ENCODE peak calls at places on chromosomes 11 and 22, in five cellular contexts. I is stomach; Y is naive thymus-derived CD4-positive, alpha-beta T cell; M is mammary epithelial cell; F is fibroblast of lung. W is an unnamed sample.

GRCh38 chr22:39622881-39623367 is 52.4 kb downstream of the CACNA1I start:
- DNase-seq in Y (peak), F (peak), I (peak), M (peak), W (no peak)

GRCh38 chr11:63916837-63917684 is at the start of gene RCOR2:
- DNase-seq in I (peak), Y (peak), M (peak), F (peak), W (peak)

GRCh38 chr11:35799655-35800054 is 137.1 kb downstream of the TRIM44 start:
- DNase-seq in Y (no peak), F (no peak), I (no peak), M (no peak), W (no peak)

GRCh38 chr11:71184421-71185210 is 67.8 kb downstream of the SHANK2 start:
- DNase-seq in I (no peak), Y (no peak), M (no peak), F (no peak), W (no peak)

GRCh38 chr22:20624161-20624616 is 116.8 kb downstream of the MED15 start:
- DNase-seq in M (peak), Y (no peak), I (no peak), F (peak), W (no peak)

GRCh38 chr22:48044484-48045060 is 1282.1 kb downstream of the TBC1D22A start:
- DNase-seq in I (no peak), M (no peak), Y (no peak), F (no peak), W (no peak)

GRCh38 chr11:112822478-112823274 is 138.5 kb upstream of the NCAM1 start:
- DNase-seq in M (no peak), F (peak), Y (no peak), I (peak), W (no peak)

GRCh38 chr11:93567406-93567819 is 24.2 kb upstream of the SMCO4 start:
- DNase-seq in I (peak), F (peak), M (no peak), Y (no peak), W (no peak)

GRCh38 chr11:100808904-100809491 is 121.9 kb downstream of the ARHGAP42 start:
- DNase-seq in F (peak), Y (no peak), M (peak), I (no peak), W (no peak)

GRCh38 chr11:128196235-128196634 is 391.1 kb downstream of the ETS1 start:
- DNase-seq in M (no peak), Y (no peak), F (no peak), I (no peak), W (no peak)

GRCh38 chr22:35523167-35523928 is 17.3 kb upstream of the RASD2 start:
- DNase-seq in Y (no peak), M (no peak), I (no peak), F (no peak), W (no peak)

GRCh38 chr22:20026996-20027601 is 6.2 kb downstream of the TANGO2 start:
- DNase-seq in I (no peak), F (no peak), M (no peak), Y (no peak), W (no peak)

GRCh38 chr11:127651175-127651887 is 650.8 kb upstream of the KIRREL3 start:
- DNase-seq in M (peak), I (no peak), Y (no peak), F (peak), W (no peak)

GRCh38 chr22:43113516-43114251 is 3.1 kb downstream of the BIK start:
- DNase-seq in M (no peak), Y (no peak), I (peak), F (no peak), W (no peak)

GRCh38 chr11:132588366-132588765 is 943.9 kb downstream of the OPCML start:
- DNase-seq in F (peak), Y (no peak), I (no peak), M (no peak), W (no peak)

GRCh38 chr22:43253839-43254238 is 66.9 kb upstream of the TTLL12 start:
- DNase-seq in I (no peak), Y (no peak), F (no peak), M (peak), W (no peak)

GRCh38 chr11:128728767-128729587 is 35.1 kb downstream of the FLI1 start:
- DNase-seq in F (no peak), M (no peak), I (no peak), Y (no peak), W (no peak)

GRCh38 chr11:45142241-45142885 is 4.1 kb upstream of the PRDM11 start:
- DNase-seq in I (peak), Y (no peak), M (no peak), F (no peak), W (no peak)

GRCh38 chr22:34847072-34847471 is 218.9 kb upstream of the ISX start:
- DNase-seq in M (peak), I (no peak), F (peak), Y (no peak), W (no peak)

GRCh38 chr22:30749272-30749671 is 54.6 kb downstream of the OSBP2 start:
- DNase-seq in M (no peak), Y (no peak), I (no peak), F (no peak), W (no peak)

GRCh38 chr11:14538271-14538925 is 18.2 kb upstream of the PSMA1 start:
- DNase-seq in M (no peak), I (no peak), F (no peak), Y (no peak), W (no peak)

GRCh38 chr11:66080055-66080817 is 10.2 kb downstream of the PACS1 start:
- DNase-seq in M (peak), I (peak), Y (no peak), F (peak), W (no peak)

GRCh38 chr11:116864531-116864930 is 27.1 kb upstream of the APOA1 start:
- DNase-seq in I (no peak), Y (no peak), F (peak), M (no peak), W (no peak)

GRCh38 chr11:985848-986247 is 50.7 kb downstream of the MUC6 start:
- DNase-seq in M (no peak), F (no peak), I (no peak), Y (no peak), W (no peak)

GRCh38 chr22:32707971-32708370 is 93.5 kb upstream of the TIMP3 start:
- DNase-seq in F (no peak), I (no peak), Y (no peak), M (no peak), W (no peak)

GRCh38 chr22:23237841-23238240 is 57.5 kb downstream of the BCR start:
- DNase-seq in I (no peak), M (no peak), Y (no peak), F (no peak), W (no peak)

GRCh38 chr11:79353706-79354105 is 87.1 kb downstream of the TENM4 start:
- DNase-seq in F (peak), I (no peak), M (no peak), Y (no peak), W (no peak)

GRCh38 chr11:92765965-92766371 is 203.5 kb upstream of the MTNR1B start:
- DNase-seq in F (peak), I (no peak), Y (no peak), M (no peak), W (no peak)

DNA sequence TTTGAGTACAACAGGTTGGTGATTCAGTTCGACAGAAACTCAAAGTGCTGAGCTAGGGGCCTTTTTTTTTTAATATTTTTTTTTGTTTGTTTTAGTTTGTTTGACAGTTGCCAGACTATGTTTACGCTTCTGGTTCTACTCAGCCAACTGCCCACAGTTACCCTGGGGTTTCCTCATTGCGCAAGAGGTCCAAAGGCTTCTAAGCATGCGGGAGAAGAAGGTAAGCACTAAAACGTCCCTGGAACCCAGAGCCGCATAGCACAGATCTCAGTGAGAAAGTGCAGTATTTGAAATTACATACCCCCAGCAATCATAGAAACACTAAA is 649 bp downstream of the PRRG4 start:
- DNase-seq in Y (no peak), I (peak), M (peak), F (no peak), W (no peak)
- H3K27ac ChIP-seq in Y (no peak), I (peak), M (peak), F (no peak), W (peak)

DNA sequence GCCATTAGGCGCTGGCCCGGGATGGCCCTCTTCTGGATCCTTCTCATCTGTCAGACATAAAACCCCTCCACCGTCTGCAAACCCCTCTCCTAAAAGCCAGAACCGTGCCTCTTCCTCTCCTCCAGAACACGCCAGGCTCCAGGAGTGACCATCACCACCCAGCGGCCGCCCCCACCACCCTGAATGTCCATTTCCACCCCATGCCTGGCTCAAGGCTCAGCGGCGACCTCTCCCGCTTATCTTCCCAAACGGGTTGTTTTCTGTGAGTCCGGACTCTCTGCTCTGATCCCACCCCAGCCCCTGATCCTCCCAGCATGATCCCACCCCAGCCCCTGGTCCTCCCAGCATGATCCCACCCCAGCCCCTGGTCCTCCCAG is 37.6 kb downstream of the CELSR1 start:
- DNase-seq in M (no peak), I (no peak), Y (no peak), F (no peak), W (no peak)
- H3K27ac ChIP-seq in M (peak), I (no peak), Y (no peak), F (no peak), W (peak)

DNA sequence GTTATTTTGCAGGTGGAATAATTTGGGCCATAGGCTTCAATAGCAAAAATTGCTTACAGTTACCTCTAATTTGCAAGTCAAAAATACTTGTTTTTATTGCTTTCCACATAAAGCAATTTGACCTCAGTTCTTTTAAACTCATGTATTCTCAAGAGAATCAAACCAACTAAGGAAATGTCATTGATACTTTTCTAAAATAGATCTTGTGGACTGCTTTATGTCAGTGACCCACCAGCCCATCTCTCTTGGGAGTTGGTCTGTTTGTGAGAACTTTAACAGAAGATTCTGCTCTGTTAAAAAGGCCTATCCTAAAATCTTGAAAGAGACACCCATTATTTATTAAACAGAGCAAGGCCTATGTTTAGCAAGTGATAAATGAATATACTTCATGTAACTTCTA is 75.2 kb downstream of the DDIAS start:
- DNase-seq in M (no peak), I (no peak), Y (no peak), F (no peak), W (no peak)
- H3K27ac ChIP-seq in M (no peak), I (no peak), Y (no peak), F (no peak), W (no peak)

GRCh38 chr22:49763138-49763537 is 64.5 kb downstream of the BRD1 start:
- DNase-seq in Y (no peak), I (no peak), F (no peak), M (no peak), W (no peak)

GRCh38 chr22:49761836-49762235 is 65.8 kb downstream of the BRD1 start:
- DNase-seq in M (no peak), F (no peak), Y (no peak), I (no peak), W (no peak)

GRCh38 chr22:49763696-49764095 is 64.0 kb downstream of the BRD1 start:
- DNase-seq in F (no peak), I (no peak), M (no peak), Y (no peak), W (no peak)

GRCh38 chr22:49760630-49761571 is 66.8 kb downstream of the BRD1 start:
- DNase-seq in Y (no peak), F (no peak), I (peak), M (no peak), W (no peak)

DNA sequence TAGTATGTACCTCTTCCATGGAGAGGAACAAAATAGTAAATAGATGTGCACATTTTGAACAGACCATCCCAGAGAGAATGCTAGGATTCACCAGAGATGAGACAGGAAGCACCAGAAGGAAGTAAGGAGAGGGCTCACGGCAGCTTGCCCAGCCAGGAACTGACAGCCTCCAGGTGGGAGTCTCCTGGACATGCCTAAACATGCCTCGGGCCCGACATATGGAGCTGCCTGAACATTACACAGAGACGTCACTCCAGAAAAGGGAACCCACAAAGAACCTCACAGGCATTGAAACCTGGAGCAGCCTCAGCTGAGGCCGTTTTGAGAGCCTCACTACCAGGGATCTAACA is 67.4 kb downstream of the BRD1 start:
- DNase-seq in I (no peak), Y (no peak), M (peak), F (no peak), W (peak)
- H3K27ac ChIP-seq in I (no peak), Y (no peak), M (peak), F (no peak), W (peak)

GRCh38 chr22:37235897-37236607 is 8.0 kb downstream of the RAC2 start:
- DNase-seq in Y (no peak), I (no peak), M (no peak), F (no peak), W (no peak)
- H3K27ac ChIP-seq in Y (peak), I (peak), M (no peak), F (no peak), W (no peak)

GRCh38 chr11:6388747-6389146 is 1.5 kb upstream of the SMPD1 start:
- DNase-seq in F (no peak), M (no peak), I (no peak), Y (no peak), W (no peak)
- H3K27ac ChIP-seq in F (no peak), M (no peak), I (peak), Y (peak), W (no peak)

DNA sequence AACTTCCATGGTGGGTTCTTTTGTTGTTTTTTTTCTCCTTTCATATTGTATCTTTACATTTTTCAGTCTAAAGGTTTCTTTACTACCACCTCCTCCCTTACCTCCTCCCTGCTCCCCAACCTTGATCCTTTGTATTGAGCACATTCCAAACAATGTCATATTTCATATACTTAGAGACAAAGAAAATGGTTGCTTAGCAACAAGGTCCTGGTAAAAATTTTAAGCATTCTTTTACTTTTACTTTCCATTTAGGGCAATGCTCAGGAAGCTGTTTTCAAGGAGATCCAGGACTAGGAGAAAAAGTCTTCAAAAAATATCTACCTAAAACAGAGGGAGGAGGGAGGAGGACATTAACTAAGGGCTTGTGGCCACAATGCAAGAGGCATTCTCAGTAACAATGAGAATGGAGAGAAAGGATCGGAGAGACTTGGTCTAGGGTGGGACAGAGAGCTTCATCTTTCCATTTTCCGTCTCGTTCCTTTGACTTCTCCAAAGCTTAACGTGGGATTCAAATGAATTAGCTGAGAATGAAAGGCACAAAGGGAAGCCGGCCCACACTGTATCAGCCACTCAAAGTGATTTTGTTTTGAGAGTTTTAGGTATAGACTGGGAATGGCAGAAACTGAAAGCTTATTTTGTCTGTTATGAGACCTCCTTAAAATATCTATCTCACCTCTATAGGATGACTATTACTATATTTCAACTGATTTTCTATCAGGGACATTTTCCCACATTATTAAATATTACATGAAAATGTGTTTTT is 455.8 kb downstream of the RAB38 start:
- DNase-seq in M (no peak), F (peak), I (no peak), Y (no peak), W (no peak)
- H3K27ac ChIP-seq in M (no peak), F (no peak), I (no peak), Y (no peak), W (no peak)

GRCh38 chr11:34638897-34639296 is 18.0 kb downstream of the EHF start:
- DNase-seq in I (no peak), M (no peak), Y (no peak), F (no peak), W (no peak)

GRCh38 chr11:34641456-34641855 is 20.6 kb downstream of the EHF start:
- DNase-seq in M (no peak), Y (no peak), I (no peak), F (no peak), W (no peak)

GRCh38 chr11:34641981-34642380 is 21.1 kb downstream of the EHF start:
- DNase-seq in F (no peak), M (peak), I (no peak), Y (no peak), W (no peak)

GRCh38 chr11:34639545-34639944 is 18.7 kb downstream of the EHF start:
- DNase-seq in F (no peak), Y (no peak), I (no peak), M (no peak), W (no peak)

DNA sequence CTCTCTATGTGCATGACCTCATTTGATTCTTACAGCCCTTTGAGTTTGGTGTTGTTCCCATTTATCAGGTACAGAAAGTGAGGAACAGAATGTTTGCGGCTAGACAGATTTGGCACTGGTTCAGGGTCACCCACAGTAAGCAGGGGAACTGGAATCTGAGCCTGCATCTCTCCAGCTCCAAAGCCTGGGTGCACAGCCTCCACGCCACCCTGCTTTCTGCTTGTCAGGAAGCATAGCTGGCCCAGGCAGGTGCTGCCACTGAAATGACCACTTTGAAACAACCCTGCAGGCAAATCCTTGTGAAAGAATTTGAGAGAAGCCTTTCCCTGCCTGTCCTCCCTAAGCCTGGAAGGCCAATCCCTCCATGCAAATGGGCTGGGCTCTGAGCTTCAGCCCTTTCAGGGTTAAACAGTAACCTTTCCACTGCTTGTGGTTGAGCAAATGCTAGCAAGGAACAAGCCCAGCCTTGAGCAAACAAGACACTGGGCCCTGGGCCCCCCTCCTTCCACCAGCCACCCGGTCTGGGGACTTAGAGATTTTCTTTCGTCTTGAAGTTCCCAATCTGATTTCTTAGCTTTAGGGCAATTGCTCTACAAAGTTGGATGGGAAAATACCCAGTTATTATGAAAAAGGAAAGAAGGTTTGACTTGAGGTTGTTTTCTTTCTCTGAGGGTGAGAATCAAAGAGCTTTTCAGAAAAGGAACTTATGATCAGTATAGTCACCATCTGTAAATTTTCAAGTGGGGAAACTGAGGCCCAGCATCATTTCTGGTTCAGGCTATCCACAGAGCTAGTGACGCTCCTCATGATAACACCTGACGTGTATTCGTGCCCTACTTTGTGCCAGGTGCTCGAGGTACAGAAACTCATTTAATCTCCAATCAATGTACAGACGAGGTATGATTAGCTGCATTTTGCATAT is 19.4 kb downstream of the EHF start:
- DNase-seq in Y (no peak), I (peak), M (peak), F (no peak), W (no peak)
- H3K27ac ChIP-seq in Y (no peak), I (peak), M (no peak), F (no peak), W (peak)

GRCh38 chr11:9760180-9760550 is 96.3 kb downstream of the SWAP70 start:
- DNase-seq in I (peak), F (peak), M (peak), Y (no peak), W (no peak)

GRCh38 chr11:9763301-9763700 is 99.4 kb downstream of the SWAP70 start:
- DNase-seq in Y (no peak), F (no peak), I (no peak), M (no peak), W (no peak)

GRCh38 chr11:9759519-9760179 is 95.8 kb downstream of the SWAP70 start:
- DNase-seq in I (peak), F (peak), M (peak), Y (peak), W (peak)

GRCh38 chr11:9761441-9761945 is 97.6 kb downstream of the SWAP70 start:
- DNase-seq in M (no peak), I (no peak), Y (no peak), F (no peak), W (no peak)

DNA sequence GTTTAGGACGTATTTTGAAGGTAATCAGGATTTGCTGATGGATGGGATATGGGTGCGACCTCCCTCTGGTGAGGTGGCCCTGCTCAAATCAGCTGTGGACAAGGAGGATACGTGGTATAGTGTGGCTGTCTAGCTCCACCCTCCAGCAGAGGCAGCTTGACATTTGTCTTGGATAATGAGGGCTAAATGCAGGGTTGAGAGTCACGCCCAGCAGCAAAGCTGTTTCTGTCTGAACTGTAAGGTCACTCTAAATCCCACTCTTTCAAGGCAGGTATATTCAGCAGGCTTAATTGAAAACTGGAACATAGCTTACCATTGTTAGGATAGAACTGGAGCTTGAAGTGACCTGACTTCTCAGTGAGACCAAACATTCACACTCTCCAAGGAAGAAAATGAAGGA is 98.7 kb downstream of the SWAP70 start:
- DNase-seq in F (no peak), I (no peak), M (no peak), Y (no peak), W (no peak)
- H3K27ac ChIP-seq in F (no peak), I (no peak), M (no peak), Y (no peak), W (no peak)